ENCODE peak calls at places on chromosomes 2 and 18, in eight cellular contexts. H is Right ventricle myocardium inferior; J is naive thymus-derived CD4-positive, alpha-beta T cell; A is activated CD8-positive, alpha-beta memory T cell treated with anti-CD3 and anti-CD28 coated beads, Interleukin-2, amount 10 ng/mL, durations not matched to agents 7 days and 5 days; D is effector memory CD8-positive, alpha-beta T cell; R is Panc1; T is activated T-helper 17 cell treated with anti-CD3 and anti-CD28 coated beads, Interleukin-2, amount 50 U/mL, for 72 hours; Y is activated CD4-positive, alpha-beta T cell treated with anti-CD3 and anti-CD28 coated beads for 36 hours. W is an unnamed sample.

GRCh38 chr2:218879881-218880748 is 537 bp upstream of the WNT10A start:
- ATAC-seq in A (peak; percentile 66), T (peak; percentile 75), J (peak; percentile 87), H (no peak), R (peak; percentile 51), D (peak; percentile 78), Y (peak; percentile 78), W (no peak)

GRCh38 chr2:159013103-159013502 is 44.7 kb downstream of the TANC1 start:
- ATAC-seq in D (no peak), J (no peak), Y (no peak), A (no peak), H (peak; percentile 18), R (no peak), T (no peak), W (no peak)

GRCh38 chr2:21038403-21039073 is 5.3 kb downstream of the APOB start:
- ATAC-seq in Y (no peak), J (no peak), T (no peak), H (peak; percentile 74), A (no peak), R (no peak), D (no peak), W (peak; percentile 83)

GRCh38 chr18:67451952-67452351 is 64.6 kb downstream of the DSEL start:
- ATAC-seq in A (no peak), Y (peak; percentile 63), H (no peak), T (no peak), D (peak; percentile 35), R (no peak), J (no peak), W (no peak)

GRCh38 chr2:154462634-154463033 is 235.9 kb upstream of the KCNJ3 start:
- ATAC-seq in H (no peak), D (no peak), R (no peak), J (no peak), A (no peak), Y (no peak), T (no peak), W (no peak)

GRCh38 chr2:152350155-152350679 is 15.2 kb downstream of the FMNL2 start:
- ATAC-seq in A (no peak), J (no peak), H (no peak), Y (no peak), T (no peak), R (no peak), D (no peak), W (no peak)

GRCh38 chr2:129396980-129397599 is 582.4 kb upstream of the RAB6C start:
- ATAC-seq in D (no peak), J (no peak), Y (no peak), A (no peak), H (no peak), R (peak; percentile 69), T (no peak), W (no peak)

GRCh38 chr2:32647180-32647651 is 19.4 kb downstream of the TTC27 start:
- ATAC-seq in J (no peak), Y (no peak), T (no peak), D (no peak), H (peak; percentile 67), R (no peak), A (no peak), W (peak; percentile 43)

GRCh38 chr2:134327367-134327766 is 73.5 kb downstream of the MGAT5 start:
- ATAC-seq in T (no peak), J (no peak), A (no peak), R (no peak), D (no peak), H (no peak), Y (no peak), W (peak; percentile 48)

GRCh38 chr2:145984541-145984940 is 1464.6 kb upstream of the ZEB2 start:
- ATAC-seq in H (no peak), R (no peak), J (no peak), Y (no peak), D (no peak), A (no peak), T (no peak), W (no peak)

GRCh38 chr2:114011709-114012108 is 121.8 kb downstream of the ACTR3 start:
- ATAC-seq in Y (no peak), A (no peak), D (no peak), R (no peak), H (no peak), T (no peak), J (no peak), W (no peak)

GRCh38 chr2:105454801-105455485 is 56.1 kb upstream of the FHL2 start:
- ATAC-seq in A (no peak), H (no peak), Y (peak; percentile 66), R (peak; percentile 78), T (no peak), J (peak; percentile 36), D (no peak), W (peak; percentile 28)

GRCh38 chr2:237551071-237551574 is 15.3 kb upstream of the PRLH start:
- ATAC-seq in R (no peak), H (no peak), D (no peak), T (no peak), Y (no peak), A (no peak), J (no peak), W (no peak)

GRCh38 chr2:63735263-63735662 is 106.4 kb upstream of the UGP2 start:
- ATAC-seq in J (no peak), T (no peak), R (no peak), Y (no peak), H (no peak), A (no peak), D (no peak), W (no peak)

GRCh38 chr18:58429442-58429841 is 199.4 kb downstream of the ALPK2 start:
- ATAC-seq in Y (no peak), H (no peak), D (no peak), J (no peak), T (no peak), R (no peak), A (no peak), W (no peak)

GRCh38 chr2:235724964-235725603 is 231.2 kb downstream of the AGAP1 start:
- ATAC-seq in R (no peak), Y (no peak), T (no peak), A (no peak), H (peak; percentile 77), J (no peak), D (no peak), W (peak; percentile 88)

GRCh38 chr2:226782092-226782713 is 17.4 kb downstream of the IRS1 start:
- ATAC-seq in Y (no peak), J (no peak), H (no peak), A (no peak), D (no peak), T (no peak), R (no peak), W (no peak)

GRCh38 chr2:12980817-12981216 is 264.1 kb downstream of the TRIB2 start:
- ATAC-seq in J (no peak), R (no peak), Y (no peak), D (no peak), H (no peak), A (no peak), T (no peak), W (no peak)

GRCh38 chr2:159506179-159506578 is 110.2 kb downstream of the BAZ2B start:
- ATAC-seq in H (no peak), A (no peak), R (no peak), J (no peak), Y (no peak), T (no peak), D (no peak), W (no peak)

GRCh38 chr2:101272045-101272784 is 19.5 kb downstream of the CNOT11 start:
- ATAC-seq in A (peak; percentile 94), D (peak; percentile 73), T (peak; percentile 98), J (peak; percentile 29), R (no peak), H (no peak), Y (peak; percentile 97), W (no peak)

GRCh38 chr2:189552334-189552990 is 28.1 kb downstream of the SLC40A1 start:
- ATAC-seq in T (no peak), A (no peak), R (no peak), D (no peak), H (peak; percentile 73), J (no peak), Y (no peak), W (peak; percentile 63)

GRCh38 chr2:3265981-3266726 is 111.5 kb downstream of the EIPR1 start:
- ATAC-seq in Y (no peak), T (no peak), D (no peak), J (no peak), A (no peak), R (no peak), H (no peak), W (no peak)

GRCh38 chr2:241949736-241950412 is 80.3 kb downstream of the RTP5 start:
- ATAC-seq in D (no peak), A (no peak), H (peak; percentile 20), Y (no peak), J (no peak), R (no peak), T (no peak), W (no peak)

GRCh38 chr2:18396328-18396727 is 164.1 kb downstream of the RDH14 start:
- ATAC-seq in R (no peak), H (no peak), Y (no peak), J (no peak), T (no peak), A (no peak), D (no peak), W (peak; percentile 72)

GRCh38 chr2:102708847-102709559 is 52.8 kb upstream of the TMEM182 start:
- ATAC-seq in A (no peak), J (no peak), Y (no peak), T (no peak), R (peak; percentile 97), H (no peak), D (no peak), W (no peak)

GRCh38 chr2:150376627-150377335 is 110.7 kb downstream of the RND3 start:
- ATAC-seq in D (no peak), R (no peak), A (no peak), J (no peak), H (peak; percentile 42), Y (no peak), T (no peak), W (no peak)

GRCh38 chr2:238415036-238415764 is 11.5 kb upstream of the ASB1 start:
- ATAC-seq in Y (peak; percentile 74), H (no peak), J (no peak), R (no peak), D (peak; percentile 73), A (peak; percentile 53), T (peak; percentile 90), W (no peak)

GRCh38 chr2:170892391-170892951 is 36.6 kb upstream of the GORASP2 start:
- ATAC-seq in R (no peak), D (no peak), A (no peak), Y (no peak), H (no peak), J (no peak), T (no peak), W (no peak)

GRCh38 chr2:217367464-217367863 is 507.6 kb upstream of the TNP1 start:
- ATAC-seq in H (no peak), T (no peak), D (no peak), Y (no peak), A (no peak), J (no peak), R (no peak), W (peak; percentile 39)

GRCh38 chr18:3652380-3653262 is 202.6 kb downstream of the TGIF1 start:
- ATAC-seq in Y (peak; percentile 97), R (peak; percentile 87), J (peak; percentile 78), T (peak; percentile 98), A (peak; percentile 39), D (no peak), H (peak; percentile 63), W (no peak)